ENCODE peak calls at places on chromosomes 7 and 10, in ten cellular contexts. T is NCI-H2029 treated with DMSO at 0.1 percent for 48 hours; S is CD4-positive, alpha-beta T cell; F is H7; V is cardiac muscle cell; K is fibroblast of the aortic adventitia; A is activated CD4-positive, CD25-positive, alpha-beta regulatory T cell treated with anti-CD3 and anti-CD28 coated beads, Interleukin-2, amount 50 U/mL, for 72 hours; W is astrocyte of the spinal cord; G is EL; L is effector memory CD8-positive, alpha-beta T cell. Y is an unnamed sample.

GRCh38 chr7:151312356-151312755 is 29.3 kb upstream of the NUB1 start:
- DNase-seq in T (no peak), S (no peak), F (no peak), V (no peak), K (no peak), A (no peak), W (no peak), G (no peak), L (no peak), Y (no peak)

GRCh38 chr10:114179148-114179547 is at the start of gene TDRD1:
- DNase-seq in T (no peak), S (peak; percentile 3), F (peak; percentile 59), V (no peak), K (no peak), A (no peak), W (no peak), G (no peak), L (no peak), Y (no peak)

GRCh38 chr7:43076189-43076605 is 36.2 kb upstream of the HECW1 start:
- DNase-seq in T (no peak), S (no peak), F (no peak), V (no peak), K (peak; percentile 1), A (no peak), W (no peak), G (peak; percentile 31), L (no peak), Y (peak; percentile 21)

GRCh38 chr7:7965301-7965700 is 3.3 kb upstream of the GLCCI1 start:
- DNase-seq in T (no peak), S (no peak), F (no peak), V (no peak), K (no peak), A (no peak), W (no peak), G (no peak), L (no peak), Y (no peak)

GRCh38 chr10:49115015-49115795 is at the start of gene VSTM4:
- DNase-seq in T (no peak), S (no peak), F (peak; percentile 90), V (peak; percentile 71), K (peak; percentile 61), A (no peak), W (peak; percentile 55), G (peak; percentile 56), L (no peak), Y (peak; percentile 48)

GRCh38 chr10:63527401-63527800 is 6.2 kb downstream of the REEP3 start:
- DNase-seq in T (no peak), S (no peak), F (no peak), V (no peak), K (no peak), A (no peak), W (no peak), G (no peak), L (no peak), Y (no peak)

GRCh38 chr7:106111671-106112117 is 418 bp downstream of the SYPL1 start:
- DNase-seq in T (peak; percentile 15), S (no peak), F (peak; percentile 84), V (peak; percentile 83), K (peak; percentile 72), A (no peak), W (peak; percentile 65), G (no peak), L (no peak), Y (no peak)

GRCh38 chr10:43041422-43042342 is 35.2 kb upstream of the RET start:
- DNase-seq in T (no peak), S (no peak), F (no peak), V (no peak), K (no peak), A (peak; percentile 14), W (no peak), G (no peak), L (no peak), Y (no peak)

GRCh38 chr7:77281780-77282478 is 82.3 kb upstream of the FGL2 start:
- DNase-seq in T (no peak), S (no peak), F (no peak), V (no peak), K (peak; percentile 71), A (no peak), W (no peak), G (no peak), L (no peak), Y (no peak)

GRCh38 chr10:18313626-18314025 is 173.4 kb downstream of the CACNB2 start:
- DNase-seq in T (no peak), S (no peak), F (no peak), V (no peak), K (no peak), A (no peak), W (no peak), G (no peak), L (no peak), Y (no peak)

GRCh38 chr7:30869794-30870491 is 41.7 kb upstream of the AQP1 start:
- DNase-seq in T (no peak), S (no peak), F (no peak), V (no peak), K (no peak), A (no peak), W (no peak), G (no peak), L (no peak), Y (peak; percentile 45)

GRCh38 chr7:36732806-36733205 is 8.5 kb upstream of the AOAH start:
- DNase-seq in T (no peak), S (no peak), F (no peak), V (no peak), K (no peak), A (no peak), W (no peak), G (no peak), L (no peak), Y (peak; percentile 66)

Y was measured in Daoy.